ENCODE peak calls at places on chromosome 22, in seven cellular contexts. U is foreskin fibroblast, A is astrocyte of the spinal cord, O is lower leg skin, Y is endothelial cell of umbilical vein, I is GM20000, X is tibial nerve. C is an unnamed sample.

GRCh38 chr22:19234126-19234896 is 55.8 kb upstream of the SLC25A1 start:
- DNase-seq in U (no peak), A (no peak), O (no peak), Y (no peak), I (no peak), X (no peak), C (no peak)

GRCh38 chr22:19419086-19419463 is 12.5 kb downstream of the HIRA start:
- DNase-seq in U (no peak), A (no peak), O (no peak), Y (no peak), I (peak), X (no peak), C (no peak)

GRCh38 chr22:36324414-36324813 is 63.4 kb downstream of the MYH9 start:
- DNase-seq in U (no peak), A (no peak), O (no peak), Y (no peak), I (no peak), X (no peak), C (no peak)

GRCh38 chr22:37273126-37273845 is 9.0 kb upstream of the CYTH4 start:
- DNase-seq in U (peak), A (peak), O (no peak), Y (no peak), I (peak), X (no peak), C (no peak)

GRCh38 chr22:44753189-44754042 is 1.0 kb downstream of the ARHGAP8 start:
- DNase-seq in U (peak), A (peak), O (no peak), Y (no peak), I (no peak), X (no peak), C (no peak)

GRCh38 chr22:27880778-27881394 is 38.2 kb downstream of the PITPNB start:
- DNase-seq in U (peak), A (peak), O (peak), Y (peak), I (peak), X (no peak), C (no peak)

GRCh38 chr22:38017272-38017920 is 33.0 kb upstream of the SOX10 start:
- DNase-seq in U (peak), A (peak), O (peak), Y (peak), I (no peak), X (peak), C (no peak)

GRCh38 chr22:18042685-18043084 is 18.3 kb upstream of the MICAL3 start:
- DNase-seq in U (no peak), A (no peak), O (no peak), Y (no peak), I (no peak), X (no peak), C (no peak)

GRCh38 chr22:37284807-37285355 is 2.6 kb downstream of the CYTH4 start:
- DNase-seq in U (no peak), A (no peak), O (peak), Y (no peak), I (peak), X (no peak), C (no peak)

GRCh38 chr22:41431656-41432055 is 14.9 kb downstream of the TOB2 start:
- DNase-seq in U (no peak), A (no peak), O (no peak), Y (no peak), I (no peak), X (no peak), C (no peak)

GRCh38 chr22:17065433-17065832 is 19.4 kb upstream of the IL17RA start:
- DNase-seq in U (no peak), A (no peak), O (no peak), Y (no peak), I (no peak), X (no peak), C (no peak)

GRCh38 chr22:38921801-38922200 is 35.6 kb upstream of the APOBEC3A start:
- DNase-seq in U (no peak), A (no peak), O (no peak), Y (no peak), I (no peak), X (no peak), C (no peak)

GRCh38 chr22:49149721-49150608 is 677.7 kb downstream of the BRD1 start:
- DNase-seq in U (no peak), A (no peak), O (no peak), Y (no peak), I (no peak), X (no peak), C (no peak)

GRCh38 chr22:25048659-25049657 is 96.4 kb downstream of the KIAA1671 start:
- DNase-seq in U (no peak), A (peak), O (peak), Y (peak), I (peak), X (no peak), C (no peak)

GRCh38 chr22:36369922-36370781 is 17.6 kb downstream of the MYH9 start:
- DNase-seq in U (no peak), A (peak), O (no peak), Y (peak), I (no peak), X (no peak), C (no peak)

GRCh38 chr22:23520875-23521441 is 59.1 kb downstream of the IGLL1 start:
- DNase-seq in U (peak), A (peak), O (no peak), Y (no peak), I (no peak), X (peak), C (no peak)

GRCh38 chr22:49142281-49142680 is 685.4 kb downstream of the BRD1 start:
- DNase-seq in U (no peak), A (no peak), O (no peak), Y (no peak), I (no peak), X (no peak), C (no peak)

GRCh38 chr22:41290262-41291221 is 4.6 kb upstream of the RANGAP1 start:
- DNase-seq in U (peak), A (peak), O (no peak), Y (peak), I (no peak), X (no peak), C (no peak)

GRCh38 chr22:18031670-18032454 is 7.5 kb upstream of the MICAL3 start:
- DNase-seq in U (peak), A (peak), O (no peak), Y (no peak), I (no peak), X (no peak), C (no peak)

GRCh38 chr22:27686534-27686933 is 115.0 kb downstream of the MN1 start:
- DNase-seq in U (peak), A (peak), O (peak), Y (peak), I (no peak), X (no peak), C (no peak)

GRCh38 chr22:42353883-42354727 is 78.1 kb downstream of the NFAM1 start:
- DNase-seq in U (peak), A (no peak), O (no peak), Y (no peak), I (no peak), X (no peak), C (peak)

GRCh38 chr22:43292633-43293025 is 50.5 kb downstream of the SCUBE1 start:
- DNase-seq in U (no peak), A (no peak), O (no peak), Y (no peak), I (no peak), X (no peak), C (no peak)

GRCh38 chr22:22940961-22941605 is 53.5 kb downstream of the IGLL5 start:
- DNase-seq in U (no peak), A (no peak), O (no peak), Y (no peak), I (no peak), X (peak), C (peak)

GRCh38 chr22:26565889-26566288 is 24.0 kb downstream of the TPST2 start:
- DNase-seq in U (no peak), A (no peak), O (no peak), Y (no peak), I (no peak), X (no peak), C (no peak)

GRCh38 chr22:19868773-19869471 is 14.2 kb upstream of the GNB1L start:
- DNase-seq in U (no peak), A (peak), O (no peak), Y (no peak), I (no peak), X (peak), C (peak)

DNA sequence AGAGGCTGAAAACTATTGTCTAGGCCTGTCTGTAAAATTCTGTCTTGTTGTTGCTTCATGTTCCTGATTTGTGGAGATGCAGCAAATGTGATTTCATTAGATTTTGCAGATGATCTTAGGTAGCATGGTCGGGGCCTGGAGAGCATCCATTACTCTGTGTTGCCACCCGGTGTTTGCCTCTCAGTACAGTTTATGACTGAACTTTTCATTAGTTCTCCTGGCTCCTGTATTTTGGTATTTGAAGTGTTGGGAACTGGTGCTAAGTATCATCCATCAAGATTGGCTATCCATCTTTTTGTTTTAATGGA is 7.7 kb downstream of the YWHAH start:
- DNase-seq in U (no peak), A (peak), O (no peak), Y (peak), I (no peak), X (no peak), C (no peak)
- TF ChIP-seq CTCF in U (no peak), A (no peak), O (no peak), Y (no peak), I (no peak), X (no peak), C (no peak)

GRCh38 chr22:35045451-35045850 is 20.5 kb upstream of the ISX start:
- DNase-seq in U (no peak), A (no peak), O (no peak), Y (no peak), I (no peak), X (no peak), C (no peak)

GRCh38 chr22:35044607-35045390 is 21.2 kb upstream of the ISX start:
- DNase-seq in U (no peak), A (no peak), O (no peak), Y (no peak), I (no peak), X (no peak), C (no peak)

GRCh38 chr22:35046744-35047462 is 19.1 kb upstream of the ISX start:
- DNase-seq in U (no peak), A (no peak), O (no peak), Y (no peak), I (no peak), X (no peak), C (no peak)

GRCh38 chr22:35043932-35044319 is 22.0 kb upstream of the ISX start:
- DNase-seq in U (no peak), A (no peak), O (no peak), Y (no peak), I (no peak), X (no peak), C (no peak)

DNA sequence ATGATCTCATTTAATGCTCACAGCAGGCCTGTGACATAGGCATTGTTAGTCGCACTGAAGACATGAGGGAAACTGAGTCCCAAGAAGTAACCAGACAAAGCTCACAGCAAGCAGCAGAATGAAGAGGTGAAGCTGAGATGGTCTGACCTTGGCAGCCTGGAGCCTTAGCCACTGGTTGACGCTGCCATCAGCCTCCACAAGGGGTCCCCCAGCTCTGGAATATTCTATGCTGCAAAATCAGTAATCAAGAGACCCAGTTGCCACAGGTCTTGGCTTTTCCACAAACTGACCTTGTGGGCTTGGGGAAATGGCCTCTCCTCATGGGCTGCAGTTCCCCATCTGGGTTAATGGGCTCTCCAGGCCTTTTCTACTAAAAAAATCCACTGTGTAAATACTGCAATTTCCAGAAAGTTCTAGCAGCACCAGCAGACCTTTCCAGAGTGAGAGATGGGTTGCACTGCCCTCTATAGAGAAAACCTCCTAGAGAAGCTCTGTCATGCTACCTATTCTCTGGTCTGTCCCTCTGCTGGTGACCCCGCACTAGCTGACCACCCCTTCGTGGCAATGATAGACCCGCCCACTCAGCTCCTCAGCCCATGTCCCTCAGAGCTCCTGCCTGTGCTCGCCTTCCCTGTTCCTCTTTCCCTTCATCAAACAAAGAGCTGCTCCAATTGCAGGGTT is 22.6 kb upstream of the ISX start:
- DNase-seq in U (no peak), A (no peak), O (no peak), Y (no peak), I (peak), X (no peak), C (no peak)
- TF ChIP-seq CTCF in U (peak), A (no peak), O (no peak), Y (no peak), I (peak), X (no peak), C (no peak)

GRCh38 chr22:46036558-46037408 is 59.8 kb upstream of the WNT7B start:
- DNase-seq in U (no peak), A (no peak), O (no peak), Y (peak), I (no peak), X (no peak), C (no peak)
- TF ChIP-seq CTCF in U (no peak), A (peak), O (no peak), Y (peak), I (no peak), X (no peak), C (no peak)

GRCh38 chr22:31399211-31400022 is at the start of gene DRG1:
- DNase-seq in U (peak), A (peak), O (peak), Y (peak), I (peak), X (peak), C (peak)
- TF ChIP-seq CTCF in U (no peak), A (no peak), O (no peak), Y (no peak), I (no peak), X (peak), C (no peak)

GRCh38 chr22:34333285-34333684 is 413.0 kb upstream of the LARGE1 start:
- DNase-seq in U (no peak), A (no peak), O (no peak), Y (no peak), I (no peak), X (no peak), C (no peak)
- TF ChIP-seq CTCF in U (no peak), A (no peak), O (no peak), Y (no peak), I (no peak), X (no peak), C (no peak)

DNA sequence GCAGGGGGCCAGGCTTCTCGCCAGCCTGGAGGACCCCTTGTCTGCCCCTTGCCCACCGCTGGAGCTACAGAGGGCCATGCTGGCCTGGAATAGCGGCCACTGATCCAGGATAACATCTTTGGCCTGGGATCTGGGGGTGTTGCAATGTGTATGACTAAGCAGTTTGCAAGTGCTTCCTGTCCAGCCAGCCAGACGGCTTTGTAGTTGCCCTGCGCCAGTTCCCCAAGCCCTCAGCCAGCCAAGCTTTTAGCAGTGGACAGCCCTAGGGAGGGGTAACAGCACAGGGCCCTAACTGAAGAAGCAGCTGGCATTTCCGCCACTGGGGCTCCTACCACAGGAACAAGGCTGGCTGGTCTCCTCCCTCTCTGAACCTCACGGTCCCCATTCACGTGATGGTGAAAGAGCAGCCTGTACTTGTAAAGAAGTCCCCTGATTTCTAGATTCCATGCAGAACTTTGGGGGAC is 32.1 kb downstream of the UQCR10 start:
- DNase-seq in U (peak), A (peak), O (peak), Y (peak), I (no peak), X (peak), C (no peak)
- TF ChIP-seq CTCF in U (no peak), A (no peak), O (no peak), Y (no peak), I (no peak), X (no peak), C (no peak)

DNA sequence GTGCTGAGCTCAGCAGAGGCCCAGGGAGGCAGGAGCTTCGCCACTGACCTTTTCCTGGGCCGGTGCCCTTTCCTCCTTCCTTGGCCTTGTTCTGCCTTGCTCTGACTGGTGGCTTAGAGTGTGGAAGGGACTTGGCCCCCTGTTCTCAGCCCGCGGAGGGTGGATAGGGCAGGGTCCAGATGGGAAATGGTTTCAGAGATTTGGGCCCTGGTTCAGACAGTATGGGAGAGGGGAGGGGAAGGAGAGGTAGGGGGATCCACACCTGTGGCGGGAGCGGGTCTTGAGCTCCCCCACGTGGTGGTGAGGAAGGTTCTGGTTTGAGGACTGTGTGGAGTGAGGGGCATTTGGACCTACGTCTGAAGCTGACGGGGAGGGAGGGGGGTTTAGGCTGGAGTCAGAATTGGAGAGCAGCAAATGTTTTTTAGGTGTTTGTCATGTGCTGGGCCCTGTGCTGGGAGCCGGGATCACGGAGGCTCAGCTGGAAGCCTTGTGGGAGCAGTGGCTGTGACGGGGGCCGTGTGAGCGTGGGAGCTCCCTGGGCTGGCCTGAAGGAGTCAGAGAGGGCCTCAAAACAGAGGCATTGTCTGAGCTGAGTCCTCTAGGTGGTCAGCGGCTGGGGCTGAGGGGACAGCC is 27.2 kb downstream of the SHANK3 start:
- DNase-seq in U (no peak), A (no peak), O (no peak), Y (no peak), I (no peak), X (no peak), C (peak)
- TF ChIP-seq CTCF in U (no peak), A (peak), O (no peak), Y (peak), I (no peak), X (no peak), C (no peak)

GRCh38 chr22:50583294-50583865 is 731 bp upstream of the CHKB start:
- DNase-seq in U (no peak), A (no peak), O (no peak), Y (no peak), I (no peak), X (no peak), C (no peak)
- TF ChIP-seq CTCF in U (no peak), A (peak), O (no peak), Y (no peak), I (no peak), X (no peak), C (no peak)

C was measured in mesothelial cell of epicardium.